ENCODE peak calls at places on chromosomes 2 and 18, in five cellular contexts. K is uterus; B is T-helper 2 cell treated with Interferon-gamma antibody and Interleukin-4, amounts not matched to agents 5 μg/mL and 100 μg/mL, for 36 hours; P is T-cell; S is astrocyte of the spinal cord. V is an unnamed sample.

GRCh38 chr2:51263921-51264320 is 232.0 kb upstream of the NRXN1 start:
- DNase-seq in K (no peak), P (no peak), B (no peak), S (no peak), V (no peak)

GRCh38 chr2:232980683-232981082 is 32.4 kb downstream of the NGEF start:
- DNase-seq in K (no peak), B (no peak), S (no peak), P (no peak), V (no peak)

GRCh38 chr18:62399781-62400308 is 74.7 kb downstream of the TNFRSF11A start:
- DNase-seq in K (no peak), P (no peak), S (no peak), B (no peak), V (no peak)

GRCh38 chr2:25043241-25043867 is 1.5 kb downstream of the EFR3B start:
- DNase-seq in P (no peak), B (peak), K (no peak), S (peak), V (no peak)

GRCh38 chr2:147027451-147027850 is 817.4 kb upstream of the ACVR2A start:
- DNase-seq in S (no peak), B (no peak), K (no peak), P (no peak), V (no peak)

GRCh38 chr2:191264647-191265079 is 19.5 kb downstream of the MYO1B start:
- DNase-seq in S (peak), P (no peak), K (no peak), B (no peak), V (no peak)

GRCh38 chr2:153872311-153873061 is 764 bp downstream of the GALNT13 start:
- DNase-seq in P (no peak), S (no peak), K (no peak), B (no peak), V (no peak)

GRCh38 chr2:60230596-60230995 is 322.9 kb downstream of the BCL11A start:
- DNase-seq in S (no peak), P (no peak), K (no peak), B (no peak), V (no peak)

GRCh38 chr2:66445076-66445724 is 10.3 kb downstream of the MEIS1 start:
- DNase-seq in K (peak), B (no peak), S (peak), P (no peak), V (no peak)

GRCh38 chr2:45736757-45737704 is 85.6 kb downstream of the PRKCE start:
- DNase-seq in K (peak), B (no peak), S (no peak), P (no peak), V (no peak)

GRCh38 chr2:189104926-189105325 is 74.6 kb downstream of the COL5A2 start:
- DNase-seq in B (no peak), P (no peak), K (no peak), S (peak), V (no peak)

GRCh38 chr2:111157071-111157661 is 36.5 kb downstream of the BCL2L11 start:
- DNase-seq in K (no peak), P (no peak), B (no peak), S (no peak), V (no peak)

GRCh38 chr2:173715483-173715882 is 249.7 kb downstream of the SP3 start:
- DNase-seq in S (peak), P (no peak), K (no peak), B (no peak), V (no peak)

GRCh38 chr2:46950314-46950713 is 34.7 kb upstream of the MCFD2 start:
- DNase-seq in B (no peak), K (no peak), P (no peak), S (no peak), V (no peak)

GRCh38 chr2:240983361-240983995 is 14.9 kb upstream of the SNED1 start:
- DNase-seq in K (peak), S (no peak), B (no peak), P (peak), V (peak)

GRCh38 chr2:25587361-25587760 is 86.0 kb downstream of the DTNB start:
- DNase-seq in B (peak), P (no peak), S (peak), K (no peak), V (no peak)

GRCh38 chr2:110125292-110125691 is 9.7 kb upstream of the MALL start:
- DNase-seq in S (peak), K (no peak), P (no peak), B (no peak), V (no peak)

GRCh38 chr2:215797676-215798075 is 215.7 kb downstream of the MREG start:
- DNase-seq in B (no peak), P (no peak), K (no peak), S (peak), V (no peak)

GRCh38 chr18:939167-939566 is 34.5 kb downstream of the ADCYAP1 start:
- DNase-seq in B (no peak), P (no peak), K (no peak), S (peak), V (no peak)

GRCh38 chr2:86661333-86661732 is 37.7 kb upstream of the RNF103 start:
- DNase-seq in B (no peak), P (no peak), S (peak), K (no peak), V (no peak)

GRCh38 chr2:71064110-71064611 is 4.3 kb upstream of the NAGK start:
- DNase-seq in K (no peak), S (no peak), B (no peak), P (no peak), V (no peak)

GRCh38 chr2:23384551-23385349 is at the start of gene KLHL29:
- DNase-seq in S (peak), K (peak), P (peak), B (peak), V (peak)

GRCh38 chr2:180291060-180291459 is 284.0 kb upstream of the CWC22 start:
- DNase-seq in P (no peak), K (no peak), B (no peak), S (peak), V (no peak)

V was measured in activated T-helper 2 cell treated with anti-CD3 and anti-CD28 coated beads, Interferon-gamma antibody, Interleukin-2, Interleukin-4, amounts not matched to agents 10 μg/mL and 5 μg/mL and 100 μg/mL, durations not matched to agents 14 hours and 24 hours and 36 hours.